ENCODE peak calls at places on chromosome 18, in seven cellular contexts. J is activated naive CD8-positive, alpha-beta T cell treated with anti-CD3 and anti-CD28 coated beads, Interleukin-2, amount 50 U/mL, for 24 hours; L is PC-3; V is astrocyte of the spinal cord; E is psoas muscle; O is iPS DF 6.9; Z is CD4-positive, alpha-beta T cell. X is an unnamed sample.

GRCh38 chr18:28357785-28358401 is 181.0 kb upstream of the CDH2 start:
- DNase-seq in V (no peak), E (no peak), L (peak; percentile 22), O (peak; percentile 55), Z (no peak), J (no peak), X (no peak)

GRCh38 chr18:78734614-78734945 is 245.0 kb upstream of the SALL3 start:
- DNase-seq in J (no peak), V (no peak), E (no peak), Z (no peak), O (no peak), L (no peak), X (no peak)

GRCh38 chr18:56148373-56148772 is 490.0 kb downstream of the TXNL1 start:
- DNase-seq in J (no peak), O (no peak), V (peak; percentile 82), Z (no peak), L (peak; percentile 74), E (no peak), X (no peak)

GRCh38 chr18:9814431-9814830 is 71.3 kb upstream of the TXNDC2 start:
- DNase-seq in O (no peak), L (peak; percentile 91), J (no peak), Z (no peak), V (peak; percentile 91), E (no peak), X (peak; percentile 31)

GRCh38 chr18:51074605-51075004 is 44.6 kb downstream of the SMAD4 start:
- DNase-seq in Z (no peak), O (no peak), J (no peak), L (no peak), V (no peak), E (no peak), X (no peak)

GRCh38 chr18:23835506-23835905 is 146.3 kb downstream of the LAMA3 start:
- DNase-seq in J (no peak), V (no peak), Z (no peak), E (no peak), L (no peak), O (no peak), X (no peak)

GRCh38 chr18:9613550-9614400 is 584 bp downstream of the PPP4R1 start:
- DNase-seq in L (peak; percentile 65), J (peak; percentile 54), E (peak; percentile 59), Z (peak; percentile 23), V (peak; percentile 49), O (no peak), X (no peak)

GRCh38 chr18:73752965-73753364 is 394.7 kb downstream of the FBXO15 start:
- DNase-seq in O (no peak), J (no peak), E (no peak), L (no peak), V (no peak), Z (no peak), X (no peak)

GRCh38 chr18:7317804-7318231 is 86.9 kb downstream of the LRRC30 start:
- DNase-seq in O (no peak), J (no peak), V (no peak), Z (no peak), L (peak; percentile 97), E (no peak), X (no peak)

GRCh38 chr18:50611529-50611941 is 51.6 kb downstream of the MAPK4 start:
- DNase-seq in O (no peak), J (no peak), Z (no peak), L (no peak), E (no peak), V (no peak), X (no peak)

GRCh38 chr18:51664236-51664635 is 466.8 kb upstream of the MEX3C start:
- DNase-seq in J (no peak), L (no peak), Z (no peak), V (no peak), O (no peak), E (no peak), X (no peak)

GRCh38 chr18:9287037-9287436 is 47.5 kb upstream of the TWSG1 start:
- DNase-seq in J (no peak), V (no peak), E (no peak), Z (no peak), O (no peak), L (peak; percentile 86), X (no peak)

GRCh38 chr18:10524507-10525425 is 1.1 kb upstream of the NAPG start:
- DNase-seq in O (no peak), J (no peak), L (peak; percentile 44), Z (no peak), V (peak; percentile 7), E (no peak), X (no peak)

GRCh38 chr18:74353169-74353775 is 37.6 kb downstream of the C18orf63 start:
- DNase-seq in V (peak; percentile 66), L (peak; percentile 73), J (peak; percentile 36), Z (peak; percentile 60), O (no peak), E (no peak), X (peak; percentile 42)